ENCODE peak calls at places on chromosome 2, in four cellular contexts. K is HCT116, P is GM12878, G is K562. C is an unnamed sample.

GRCh38 chr2:240275386-240275785 is 134.9 kb upstream of the OTOS start:
- DNase-seq in G (no peak), P (no peak), K (no peak), C (no peak)

GRCh38 chr2:181574321-181574720 is 82.6 kb downstream of the CERKL start:
- DNase-seq in G (no peak), P (no peak), K (no peak), C (no peak)

GRCh38 chr2:180618570-180618969 is 361.8 kb upstream of the UBE2E3 start:
- DNase-seq in K (no peak), P (no peak), G (no peak), C (no peak)

GRCh38 chr2:232318175-232318855 is 60.2 kb upstream of the ALPP start:
- DNase-seq in G (no peak), K (no peak), P (no peak), C (no peak)

GRCh38 chr2:209787416-209787815 is 15.8 kb downstream of the UNC80 start:
- DNase-seq in G (no peak), K (no peak), P (no peak), C (no peak)

GRCh38 chr2:26772064-26773001 is 8.2 kb downstream of the SLC35F6 start:
- DNase-seq in K (no peak), P (no peak), G (peak), C (no peak)

GRCh38 chr2:151306621-151307020 is 17.2 kb upstream of the NMI start:
- DNase-seq in K (no peak), G (no peak), P (no peak), C (no peak)

GRCh38 chr2:176002684-176003225 is 688 bp upstream of the LNPK start:
- DNase-seq in P (no peak), G (peak), K (no peak), C (no peak)

GRCh38 chr2:229269986-229270385 is 1.1 kb downstream of the PID1 start:
- DNase-seq in G (no peak), K (no peak), P (no peak), C (no peak)

GRCh38 chr2:101988541-101988940 is 3.2 kb upstream of the IL1R2 start:
- DNase-seq in G (no peak), K (no peak), P (no peak), C (no peak)

GRCh38 chr2:56357655-56358295 is 174.0 kb downstream of the CCDC85A start:
- DNase-seq in G (no peak), K (no peak), P (no peak), C (no peak)

GRCh38 chr2:4190548-4190947 is 487.2 kb downstream of the DCDC2C start:
- DNase-seq in G (no peak), K (no peak), P (no peak), C (no peak)

DNA sequence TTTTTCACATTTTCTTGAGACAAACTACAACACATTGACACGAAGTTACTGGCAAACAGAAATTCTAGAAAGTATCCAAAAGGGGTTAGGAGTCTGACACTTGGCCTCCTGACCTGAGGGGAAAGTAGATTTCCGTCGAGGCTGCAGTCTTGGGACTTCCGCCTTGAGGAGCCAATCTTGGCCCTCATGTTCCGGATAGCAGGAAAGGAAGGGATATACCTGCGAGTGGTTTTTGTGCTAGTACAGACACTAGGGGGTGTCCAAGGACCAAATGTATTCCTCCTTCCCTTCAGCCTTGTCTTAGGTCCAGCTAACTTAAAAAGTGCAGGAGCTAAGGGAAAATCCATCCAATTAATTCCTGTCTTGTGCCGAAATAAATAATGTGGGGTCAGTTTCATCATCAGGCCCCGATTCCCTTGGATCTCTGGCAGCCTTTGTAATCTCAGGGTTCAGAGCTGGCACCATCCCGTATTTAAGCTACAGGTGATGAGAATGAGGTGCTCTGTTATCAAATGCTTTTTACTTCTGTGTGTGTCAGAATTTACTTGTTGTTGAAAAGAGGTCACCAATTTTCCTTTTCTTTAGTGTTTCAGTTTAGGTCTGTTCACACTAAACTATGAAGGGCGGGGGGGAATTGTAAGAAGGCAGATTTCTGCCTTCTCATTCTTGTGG is 330.2 kb upstream of the FANCL start:
- DNase-seq in P (peak), G (peak), K (peak), C (peak)
- TF ChIP-seq SRF in P (no peak), G (no peak), K (no peak), C (no peak)

DNA sequence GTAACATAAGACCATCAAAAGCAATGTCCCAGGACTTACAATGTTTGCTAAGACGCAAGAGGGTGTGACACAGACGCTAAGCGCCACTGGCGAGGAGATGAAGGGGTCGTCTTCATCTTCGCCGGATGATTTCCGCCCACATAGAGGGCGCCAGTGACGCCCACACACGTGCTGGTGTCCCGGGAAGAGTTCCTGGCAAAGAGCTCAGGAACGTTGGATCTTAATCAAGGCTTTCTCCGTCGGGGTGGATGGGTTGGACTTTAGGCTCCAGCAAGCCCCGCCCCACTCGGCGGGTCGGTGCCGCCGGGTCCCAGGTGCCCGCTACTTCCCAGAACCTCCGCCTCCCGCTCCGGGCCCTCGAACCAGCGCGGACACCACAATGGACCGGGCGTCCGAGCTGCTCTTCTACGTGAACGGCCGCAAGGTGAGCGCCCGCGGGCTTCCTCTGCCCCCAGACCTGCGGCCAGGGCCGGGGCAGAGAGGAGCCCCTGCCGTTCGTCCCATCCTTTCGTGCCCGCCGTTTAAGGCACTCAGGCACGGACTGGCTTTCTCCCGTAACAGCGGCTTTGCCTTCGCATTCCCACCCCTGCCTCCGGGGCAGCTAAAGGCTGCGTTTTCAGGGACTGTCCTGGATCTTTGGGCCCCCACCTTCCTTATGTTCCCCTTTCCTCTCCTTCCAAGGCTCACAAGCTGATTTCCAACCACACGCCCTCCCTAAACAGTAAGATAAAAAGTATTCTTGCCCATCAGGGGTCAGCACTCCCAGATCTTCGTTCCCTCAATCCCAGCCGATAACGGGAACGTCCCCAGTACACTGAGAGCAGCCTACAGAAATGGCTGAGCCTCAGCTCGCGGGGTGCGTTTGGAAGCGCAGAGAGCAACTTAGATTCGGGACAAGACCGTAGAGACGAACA is at the start of gene AOX1:
- DNase-seq in G (no peak), P (no peak), K (no peak), C (peak)
- TF ChIP-seq CEBPB in G (no peak), P (no peak), K (no peak), C (no peak)

DNA sequence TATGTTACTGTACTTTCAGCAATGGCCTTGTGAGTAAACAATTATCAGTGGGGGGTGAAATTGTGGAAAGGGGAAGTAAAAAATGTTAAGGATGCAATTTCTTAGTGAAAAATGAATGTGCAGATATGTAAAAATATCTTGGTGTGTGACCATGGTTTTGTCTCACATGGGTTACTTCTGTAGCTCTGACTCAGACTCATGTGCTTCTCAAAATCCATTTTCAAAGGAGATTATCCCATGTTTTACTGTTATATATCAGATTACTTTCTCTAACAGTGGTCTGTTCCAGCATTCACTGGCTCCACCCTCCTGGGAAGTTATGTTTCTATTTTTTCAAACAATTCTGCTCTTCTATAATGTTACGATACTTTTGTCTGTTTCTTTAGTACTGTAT is 298.2 kb upstream of the COL3A1 start:
- DNase-seq in P (no peak), G (no peak), K (no peak), C (no peak)
- TF ChIP-seq SRF in P (no peak), G (no peak), K (no peak), C (no peak)

DNA sequence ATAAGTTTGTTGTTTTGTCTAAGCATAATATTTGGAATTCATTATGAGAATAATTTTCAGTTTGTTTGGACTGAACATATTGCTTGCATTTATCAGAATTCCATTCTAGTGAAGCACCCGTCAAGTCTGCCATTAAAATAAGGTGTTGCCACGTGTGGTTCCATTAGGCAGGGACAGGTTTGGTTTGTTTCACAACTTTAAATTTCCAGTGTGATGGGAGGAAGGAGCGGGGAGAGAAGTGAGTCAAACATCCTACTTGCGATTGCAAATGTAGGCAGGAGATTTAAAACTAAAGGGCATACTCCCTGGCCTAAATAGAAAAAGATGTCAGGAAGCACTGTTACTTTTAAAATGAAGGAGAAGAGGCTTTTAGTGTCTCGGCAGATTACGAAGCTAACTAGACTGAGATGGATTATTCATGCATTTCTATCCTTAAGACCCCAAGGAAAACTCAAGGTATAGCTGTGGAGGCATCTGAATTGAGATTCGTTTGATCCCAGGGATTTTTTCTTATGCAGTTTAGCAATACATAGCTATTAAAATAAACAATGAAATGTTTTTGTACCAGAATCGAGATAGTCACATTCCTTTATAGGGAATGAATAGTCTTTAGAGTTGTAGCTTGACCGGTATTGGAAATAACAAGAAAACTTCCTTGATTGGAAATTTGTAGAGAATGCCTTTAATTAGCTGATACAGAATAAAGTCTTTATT is 19.8 kb downstream of the GRHL1 start:
- DNase-seq in P (no peak), G (no peak), K (no peak), C (no peak)
- TF ChIP-seq CEBPB in P (no peak), G (no peak), K (no peak), C (no peak)

GRCh38 chr2:235966932-235967331 is 201.3 kb downstream of the GBX2 start:
- DNase-seq in G (no peak), K (no peak), P (no peak), C (no peak)

GRCh38 chr2:235967358-235967757 is 200.8 kb downstream of the GBX2 start:
- DNase-seq in P (no peak), G (no peak), K (no peak), C (no peak)

GRCh38 chr2:235968616-235969324 is 199.4 kb downstream of the GBX2 start:
- DNase-seq in K (no peak), G (no peak), P (no peak), C (no peak)

GRCh38 chr2:235964787-235965390 is 203.3 kb downstream of the GBX2 start:
- DNase-seq in K (no peak), P (no peak), G (no peak), C (no peak)

GRCh38 chr2:235966396-235966795 is 201.8 kb downstream of the GBX2 start:
- DNase-seq in G (no peak), P (no peak), K (no peak), C (no peak)
- TF ChIP-seq SRF in G (no peak), P (no peak), K (no peak), C (no peak)

GRCh38 chr2:211867845-211868361 is 670.7 kb downstream of the ERBB4 start:
- DNase-seq in K (no peak), P (no peak), G (no peak), C (no peak)
- TF ChIP-seq CEBPB in K (no peak), P (no peak), G (no peak), C (no peak)

DNA sequence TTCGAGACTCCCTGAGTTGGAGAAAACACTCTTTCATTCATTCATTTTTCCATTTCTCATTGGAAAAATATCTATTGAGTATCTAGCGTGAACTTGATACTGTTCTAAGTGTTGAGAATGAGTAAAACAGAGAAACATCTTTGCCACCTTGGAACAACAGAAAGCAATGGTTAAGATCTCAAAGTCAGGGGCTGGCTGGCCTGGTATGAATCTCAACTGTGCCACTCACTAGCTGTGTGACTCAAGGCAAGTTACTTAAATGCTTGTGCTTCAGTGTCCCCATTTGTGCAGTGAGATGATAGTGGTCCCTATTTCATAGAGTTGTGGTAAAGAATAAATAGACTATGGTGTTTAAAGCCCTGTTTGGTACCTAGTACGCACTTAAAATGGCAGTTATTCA is 415.2 kb downstream of the NBAS start:
- DNase-seq in P (no peak), G (no peak), K (no peak), C (no peak)
- TF ChIP-seq SRF in P (no peak), G (no peak), K (no peak), C (no peak)